ENCODE peak calls at places on chromosomes 12 and 14, in six cellular contexts. One of them, this sample, is unnamed.

GRCh38 chr14:26163761-26164160 is 434.1 kb downstream of the NOVA1 start:
- DNase-seq in GM12878: no peak
- DNase-seq in HepG2: peak; percentile 28
- DNase-seq in A549: peak; percentile 28
- DNase-seq in endothelial cell of umbilical vein: peak; percentile 33
- DNase-seq in K562: no peak
- DNase-seq in this sample: peak; percentile 27

GRCh38 chr12:109820921-109821381 is 12.2 kb downstream of the TRPV4 start:
- DNase-seq in endothelial cell of umbilical vein: no peak
- DNase-seq in HepG2: no peak
- DNase-seq in GM12878: no peak
- DNase-seq in K562: no peak
- DNase-seq in A549: no peak
- DNase-seq in this sample: no peak

GRCh38 chr14:74620497-74620921 is 8.5 kb upstream of the LTBP2 start:
- DNase-seq in GM12878: no peak
- DNase-seq in K562: peak; percentile 35
- DNase-seq in endothelial cell of umbilical vein: peak; percentile 97
- DNase-seq in HepG2: peak; percentile 72
- DNase-seq in A549: peak; percentile 71
- DNase-seq in this sample: peak; percentile 91

GRCh38 chr12:50375802-50376201 is 20.6 kb downstream of the FAM186A start:
- DNase-seq in endothelial cell of umbilical vein: no peak
- DNase-seq in A549: no peak
- DNase-seq in GM12878: no peak
- DNase-seq in HepG2: no peak
- DNase-seq in K562: no peak
- DNase-seq in this sample: no peak

GRCh38 chr14:65281991-65282908 is 130.3 kb upstream of the FUT8 start:
- DNase-seq in endothelial cell of umbilical vein: peak; percentile 54
- DNase-seq in HepG2: no peak
- DNase-seq in A549: no peak
- DNase-seq in GM12878: no peak
- DNase-seq in K562: no peak
- DNase-seq in this sample: peak; percentile 21

GRCh38 chr12:71060426-71060825 is 97.4 kb downstream of the TSPAN8 start:
- DNase-seq in A549: no peak
- DNase-seq in K562: no peak
- DNase-seq in endothelial cell of umbilical vein: no peak
- DNase-seq in HepG2: no peak
- DNase-seq in GM12878: no peak
- DNase-seq in this sample: no peak

GRCh38 chr12:62686938-62687337 is 220.3 kb downstream of the MON2 start:
- DNase-seq in GM12878: no peak
- DNase-seq in A549: no peak
- DNase-seq in HepG2: no peak
- DNase-seq in endothelial cell of umbilical vein: no peak
- DNase-seq in K562: no peak
- DNase-seq in this sample: no peak

GRCh38 chr12:31035226-31035625 is 38.4 kb upstream of the DDX11 start:
- DNase-seq in GM12878: no peak
- DNase-seq in HepG2: no peak
- DNase-seq in A549: no peak
- DNase-seq in K562: no peak
- DNase-seq in endothelial cell of umbilical vein: no peak
- DNase-seq in this sample: no peak

GRCh38 chr12:4282892-4283511 is 9.4 kb downstream of the CCND2 start:
- DNase-seq in GM12878: no peak
- DNase-seq in HepG2: no peak
- DNase-seq in K562: no peak
- DNase-seq in A549: no peak
- DNase-seq in endothelial cell of umbilical vein: no peak
- DNase-seq in this sample: no peak

GRCh38 chr12:58387199-58387598 is 445.8 kb downstream of the ATP23 start:
- DNase-seq in endothelial cell of umbilical vein: no peak
- DNase-seq in HepG2: no peak
- DNase-seq in A549: no peak
- DNase-seq in K562: no peak
- DNase-seq in GM12878: no peak
- DNase-seq in this sample: no peak

GRCh38 chr12:62194616-62195015 is 65.6 kb upstream of the USP15 start:
- DNase-seq in endothelial cell of umbilical vein: no peak
- DNase-seq in GM12878: no peak
- DNase-seq in HepG2: no peak
- DNase-seq in K562: no peak
- DNase-seq in A549: no peak
- DNase-seq in this sample: no peak

GRCh38 chr12:105848286-105848685 is 290.5 kb downstream of the NUAK1 start:
- DNase-seq in GM12878: no peak
- DNase-seq in endothelial cell of umbilical vein: no peak
- DNase-seq in A549: no peak
- DNase-seq in K562: no peak
- DNase-seq in HepG2: no peak
- DNase-seq in this sample: no peak

GRCh38 chr14:24279301-24280186 is 8.1 kb upstream of the RABGGTA start:
- DNase-seq in endothelial cell of umbilical vein: no peak
- DNase-seq in K562: no peak
- DNase-seq in GM12878: peak; percentile 64
- DNase-seq in A549: peak; percentile 41
- DNase-seq in HepG2: no peak
- DNase-seq in this sample: peak; percentile 58

GRCh38 chr12:114913871-114914801 is 230.2 kb upstream of the TBX3 start:
- DNase-seq in A549: peak; percentile 82
- DNase-seq in HepG2: no peak
- DNase-seq in GM12878: no peak
- DNase-seq in endothelial cell of umbilical vein: no peak
- DNase-seq in K562: no peak
- DNase-seq in this sample: no peak

GRCh38 chr12:7433276-7433822 is 10.6 kb downstream of the CD163L1 start:
- DNase-seq in K562: no peak
- DNase-seq in GM12878: no peak
- DNase-seq in HepG2: peak; percentile 21
- DNase-seq in endothelial cell of umbilical vein: peak; percentile 91
- DNase-seq in A549: peak; percentile 78
- DNase-seq in this sample: no peak

GRCh38 chr14:93956514-93957332 is 19.6 kb downstream of the ASB2 start:
- DNase-seq in GM12878: no peak
- DNase-seq in endothelial cell of umbilical vein: no peak
- DNase-seq in K562: no peak
- DNase-seq in HepG2: no peak
- DNase-seq in A549: no peak
- DNase-seq in this sample: no peak

GRCh38 chr12:68882251-68882964 is 50.6 kb downstream of the CPM start:
- DNase-seq in A549: no peak
- DNase-seq in endothelial cell of umbilical vein: no peak
- DNase-seq in HepG2: no peak
- DNase-seq in GM12878: no peak
- DNase-seq in K562: no peak
- DNase-seq in this sample: no peak

GRCh38 chr12:76768566-76768965 is 4.7 kb downstream of the ZDHHC17 start:
- DNase-seq in GM12878: no peak
- DNase-seq in endothelial cell of umbilical vein: no peak
- DNase-seq in K562: no peak
- DNase-seq in HepG2: no peak
- DNase-seq in A549: no peak
- DNase-seq in this sample: peak; percentile 47

GRCh38 chr12:26056335-26056734 is 68.5 kb downstream of the BHLHE41 start:
- DNase-seq in endothelial cell of umbilical vein: peak; percentile 93
- DNase-seq in K562: no peak
- DNase-seq in A549: peak; percentile 11
- DNase-seq in GM12878: no peak
- DNase-seq in HepG2: no peak
- DNase-seq in this sample: no peak

GRCh38 chr14:79077096-79077495 is 906.9 kb downstream of the NRXN3 start:
- DNase-seq in endothelial cell of umbilical vein: no peak
- DNase-seq in A549: no peak
- DNase-seq in GM12878: no peak
- DNase-seq in HepG2: no peak
- DNase-seq in K562: no peak
- DNase-seq in this sample: no peak

GRCh38 chr14:24310387-24310665 is 386 bp downstream of the LTB4R2 start:
- DNase-seq in GM12878: no peak
- DNase-seq in A549: no peak
- DNase-seq in HepG2: no peak
- DNase-seq in endothelial cell of umbilical vein: no peak
- DNase-seq in K562: no peak
- DNase-seq in this sample: no peak

GRCh38 chr12:124273630-124274029 is 21.3 kb upstream of the RFLNA start:
- DNase-seq in K562: peak; percentile 90
- DNase-seq in endothelial cell of umbilical vein: peak; percentile 65
- DNase-seq in GM12878: peak; percentile 37
- DNase-seq in A549: peak; percentile 77
- DNase-seq in HepG2: peak; percentile 90
- DNase-seq in this sample: peak; percentile 91

GRCh38 chr14:102819176-102819628 is 42.0 kb downstream of the TRAF3 start:
- DNase-seq in HepG2: peak; percentile 77
- DNase-seq in endothelial cell of umbilical vein: no peak
- DNase-seq in K562: no peak
- DNase-seq in A549: no peak
- DNase-seq in GM12878: peak; percentile 89
- DNase-seq in this sample: no peak

GRCh38 chr14:24271134-24271833 is at the start of gene RABGGTA:
- DNase-seq in endothelial cell of umbilical vein: peak; percentile 79
- DNase-seq in K562: peak; percentile 90
- DNase-seq in A549: peak; percentile 93
- DNase-seq in HepG2: peak; percentile 96
- DNase-seq in GM12878: peak; percentile 80
- DNase-seq in this sample: peak; percentile 92

GRCh38 chr14:32998433-32998832 is 59.8 kb downstream of the NPAS3 start:
- DNase-seq in A549: no peak
- DNase-seq in endothelial cell of umbilical vein: peak; percentile 21
- DNase-seq in GM12878: no peak
- DNase-seq in HepG2: no peak
- DNase-seq in K562: no peak
- DNase-seq in this sample: no peak

GRCh38 chr14:20429801-20430669 is 5.9 kb downstream of the KLHL33 start:
- DNase-seq in A549: no peak
- DNase-seq in endothelial cell of umbilical vein: no peak
- DNase-seq in HepG2: peak; percentile 30
- DNase-seq in K562: peak; percentile 44
- DNase-seq in GM12878: no peak
- DNase-seq in this sample: no peak
- TF ChIP-seq MYC in A549: no peak
- TF ChIP-seq MYC in endothelial cell of umbilical vein: no peak
- TF ChIP-seq MYC in HepG2: peak; percentile 83
- TF ChIP-seq MYC in K562: no peak
- TF ChIP-seq MYC in GM12878: no peak
- TF ChIP-seq MYC in this sample: no peak

DNA sequence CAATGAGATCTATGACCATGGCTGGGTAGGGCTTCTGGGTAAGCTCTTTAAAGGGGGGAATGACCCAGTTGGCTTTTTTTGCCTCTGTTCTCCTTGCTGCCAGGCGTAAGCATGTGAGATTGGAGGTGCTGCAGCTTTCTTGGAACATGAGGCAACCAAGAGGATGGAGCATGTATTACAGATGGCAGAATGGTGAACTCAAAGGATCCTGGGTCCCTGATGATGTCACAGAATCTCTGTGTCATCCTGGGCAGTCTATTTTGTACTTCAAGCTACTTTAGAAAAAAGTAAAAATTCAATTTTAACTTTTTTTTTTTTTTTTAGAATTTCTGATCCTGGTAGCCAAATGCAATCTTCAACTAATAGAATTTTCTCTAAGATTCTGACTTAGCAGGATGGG is 8.0 kb downstream of the KRT82 start:
- DNase-seq in HepG2: no peak
- DNase-seq in K562: no peak
- DNase-seq in endothelial cell of umbilical vein: no peak
- DNase-seq in GM12878: no peak
- DNase-seq in A549: peak; percentile 35
- DNase-seq in this sample: no peak
- TF ChIP-seq MYC in HepG2: no peak
- TF ChIP-seq MYC in K562: no peak
- TF ChIP-seq MYC in endothelial cell of umbilical vein: no peak
- TF ChIP-seq MYC in GM12878: no peak
- TF ChIP-seq MYC in A549: no peak
- TF ChIP-seq MYC in this sample: no peak

GRCh38 chr12:46390304-46390703 is 17.7 kb upstream of the SLC38A2 start:
- DNase-seq in GM12878: no peak
- DNase-seq in K562: no peak
- DNase-seq in A549: no peak
- DNase-seq in endothelial cell of umbilical vein: no peak
- DNase-seq in HepG2: peak; percentile 46
- DNase-seq in this sample: no peak

GRCh38 chr12:46387697-46388096 is 15.1 kb upstream of the SLC38A2 start:
- DNase-seq in K562: no peak
- DNase-seq in HepG2: no peak
- DNase-seq in GM12878: no peak
- DNase-seq in endothelial cell of umbilical vein: no peak
- DNase-seq in A549: no peak
- DNase-seq in this sample: peak; percentile 26

GRCh38 chr12:46389130-46389616 is 16.6 kb upstream of the SLC38A2 start:
- DNase-seq in HepG2: no peak
- DNase-seq in GM12878: no peak
- DNase-seq in endothelial cell of umbilical vein: peak; percentile 49
- DNase-seq in A549: no peak
- DNase-seq in K562: no peak
- DNase-seq in this sample: no peak

GRCh38 chr12:46386877-46387629 is 14.5 kb upstream of the SLC38A2 start:
- DNase-seq in A549: peak; percentile 47
- DNase-seq in K562: peak; percentile 38
- DNase-seq in endothelial cell of umbilical vein: no peak
- DNase-seq in GM12878: no peak
- DNase-seq in HepG2: no peak
- DNase-seq in this sample: peak; percentile 89

GRCh38 chr12:46388427-46388992 is 15.9 kb upstream of the SLC38A2 start:
- DNase-seq in HepG2: no peak
- DNase-seq in GM12878: peak; percentile 75
- DNase-seq in K562: no peak
- DNase-seq in A549: no peak
- DNase-seq in endothelial cell of umbilical vein: peak; percentile 20
- DNase-seq in this sample: peak; percentile 66
- TF ChIP-seq MYC in HepG2: no peak
- TF ChIP-seq MYC in GM12878: no peak
- TF ChIP-seq MYC in K562: no peak
- TF ChIP-seq MYC in A549: no peak
- TF ChIP-seq MYC in endothelial cell of umbilical vein: no peak
- TF ChIP-seq MYC in this sample: no peak

DNA sequence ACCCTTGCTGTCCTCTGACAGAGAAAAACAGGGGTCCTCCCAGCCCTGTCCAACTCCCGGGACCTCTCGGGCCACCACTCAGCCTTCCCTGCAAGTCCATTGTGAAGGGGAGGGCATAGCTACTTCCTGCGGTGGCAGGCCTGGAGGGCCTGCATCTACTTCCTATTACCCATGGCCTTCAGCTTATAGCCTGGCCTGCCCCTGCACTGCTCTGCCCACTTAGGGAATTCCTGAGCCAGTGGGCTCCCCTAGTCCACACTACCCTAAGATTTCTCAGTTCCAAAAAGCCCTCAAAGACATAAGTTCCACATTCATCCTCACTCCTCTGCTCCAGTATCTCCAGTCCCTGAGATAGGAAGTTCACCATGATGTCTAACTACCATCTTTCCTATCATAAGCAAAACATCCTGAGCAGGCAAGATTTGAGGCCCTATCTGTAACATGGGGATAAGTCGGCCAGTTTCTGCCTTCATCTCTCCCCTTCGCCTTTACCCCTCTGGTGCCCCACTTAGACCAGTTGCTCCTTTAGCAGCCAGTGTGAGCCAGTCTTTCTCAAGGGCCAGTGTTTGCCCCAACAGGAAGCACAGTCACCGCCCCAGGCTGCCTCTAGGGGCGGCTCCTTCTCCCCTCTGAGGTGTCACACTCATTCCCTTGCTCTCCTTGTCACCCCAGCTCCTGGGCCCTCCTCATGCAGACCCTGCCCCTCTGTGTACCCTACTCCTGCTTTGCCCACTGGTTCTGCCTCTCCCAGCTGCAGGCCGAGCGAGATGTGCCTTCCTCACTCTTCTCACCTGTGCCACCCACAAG is 10.9 kb downstream of the HDAC7 start:
- DNase-seq in HepG2: no peak
- DNase-seq in A549: no peak
- DNase-seq in endothelial cell of umbilical vein: peak; percentile 60
- DNase-seq in GM12878: no peak
- DNase-seq in K562: peak; percentile 63
- DNase-seq in this sample: peak; percentile 88
- TF ChIP-seq MYC in HepG2: no peak
- TF ChIP-seq MYC in A549: no peak
- TF ChIP-seq MYC in endothelial cell of umbilical vein: no peak
- TF ChIP-seq MYC in GM12878: no peak
- TF ChIP-seq MYC in K562: no peak
- TF ChIP-seq MYC in this sample: no peak

This sample was measured in NB4.